ENCODE peak calls at places on chromosomes 7 and 10, in six cellular contexts. Q, N, T, B, U and I are unnamed samples.

GRCh38 chr10:126177414-126178030 is 210.8 kb downstream of the ADAM12 start:
- DNase-seq in Q (no peak), N (no peak), T (no peak), B (no peak), U (no peak), I (no peak)

GRCh38 chr10:5600908-5601307 is 65.5 kb downstream of the ASB13 start:
- DNase-seq in Q (no peak), N (no peak), T (no peak), B (no peak), U (no peak), I (no peak)

GRCh38 chr7:43248961-43249807 is 136.7 kb downstream of the HECW1 start:
- DNase-seq in Q (no peak), N (peak; percentile 36), T (peak; percentile 66), B (no peak), U (no peak), I (peak; percentile 18)

GRCh38 chr10:130363051-130363450 is 226.9 kb downstream of the GLRX3 start:
- DNase-seq in Q (no peak), N (no peak), T (no peak), B (no peak), U (no peak), I (no peak)

GRCh38 chr10:129057856-129058663 is 409.0 kb upstream of the MGMT start:
- DNase-seq in Q (no peak), N (no peak), T (no peak), B (no peak), U (no peak), I (no peak)

GRCh38 chr10:96321822-96322221 is 17.6 kb downstream of the DNTT start:
- DNase-seq in Q (no peak), N (no peak), T (no peak), B (no peak), U (no peak), I (no peak)

GRCh38 chr7:120873367-120873766 is 15.4 kb upstream of the TSPAN12 start:
- DNase-seq in Q (no peak), N (no peak), T (no peak), B (no peak), U (no peak), I (no peak)

GRCh38 chr10:80468002-80468401 is 13.9 kb downstream of the TSPAN14 start:
- DNase-seq in Q (no peak), N (no peak), T (peak; percentile 83), B (no peak), U (no peak), I (no peak)

GRCh38 chr7:143408686-143409551 is at the start of gene EPHA1:
- DNase-seq in Q (peak; percentile 71), N (no peak), T (no peak), B (no peak), U (no peak), I (no peak)

GRCh38 chr10:8416192-8416701 is 361.8 kb downstream of the GATA3 start:
- DNase-seq in Q (peak; percentile 2), N (no peak), T (no peak), B (no peak), U (no peak), I (no peak)

GRCh38 chr10:36634916-36635315 is 490.5 kb upstream of the ANKRD30A start:
- DNase-seq in Q (no peak), N (no peak), T (no peak), B (no peak), U (no peak), I (no peak)

GRCh38 chr7:43756368-43757072 is 2.0 kb upstream of the BLVRA start:
- DNase-seq in Q (no peak), N (peak; percentile 9), T (no peak), B (no peak), U (no peak), I (no peak)

GRCh38 chr10:47412869-47413268 is 28.8 kb upstream of the ZNF488 start:
- DNase-seq in Q (no peak), N (no peak), T (no peak), B (no peak), U (no peak), I (no peak)

GRCh38 chr7:142482899-142483658 is 225.2 kb upstream of the PRSS58 start:
- DNase-seq in Q (no peak), N (peak; percentile 0), T (peak; percentile 79), B (peak; percentile 8), U (no peak), I (no peak)

GRCh38 chr7:229184-229964 is 37.0 kb downstream of the FAM20C start:
- DNase-seq in Q (no peak), N (no peak), T (no peak), B (no peak), U (no peak), I (no peak)

GRCh38 chr7:6049780-6050179 is 18.6 kb downstream of the ANKRD61 start:
- DNase-seq in Q (no peak), N (no peak), T (no peak), B (no peak), U (no peak), I (no peak)

GRCh38 chr7:27619492-27619891 is 43.2 kb downstream of the HIBADH start:
- DNase-seq in Q (no peak), N (no peak), T (no peak), B (no peak), U (no peak), I (no peak)

GRCh38 chr10:4810093-4810492 is 15.9 kb upstream of the AKR1E2 start:
- DNase-seq in Q (no peak), N (no peak), T (no peak), B (no peak), U (no peak), I (no peak)

GRCh38 chr10:91627344-91628102 is 5.3 kb downstream of the PPP1R3C start:
- DNase-seq in Q (no peak), N (no peak), T (no peak), B (no peak), U (no peak), I (no peak)

GRCh38 chr7:156017431-156017830 is 205.2 kb upstream of the SHH start:
- DNase-seq in Q (no peak), N (no peak), T (no peak), B (no peak), U (no peak), I (no peak)

GRCh38 chr7:26143298-26144044 is 8.5 kb upstream of the NFE2L3 start:
- DNase-seq in Q (no peak), N (no peak), T (no peak), B (no peak), U (no peak), I (no peak)

GRCh38 chr7:111112439-111112838 is 21.5 kb downstream of the LRRN3 start:
- DNase-seq in Q (no peak), N (no peak), T (no peak), B (no peak), U (no peak), I (no peak)

GRCh38 chr10:69217119-69217754 is 2.9 kb upstream of the HKDC1 start:
- DNase-seq in Q (no peak), N (no peak), T (no peak), B (no peak), U (no peak), I (no peak)

GRCh38 chr10:30736685-30737232 is 107.2 kb upstream of the LYZL2 start:
- DNase-seq in Q (no peak), N (no peak), T (no peak), B (peak; percentile 17), U (no peak), I (no peak)

GRCh38 chr7:75992083-75992755 is 2.2 kb downstream of the TMEM120A start:
- DNase-seq in Q (no peak), N (no peak), T (peak; percentile 67), B (no peak), U (no peak), I (no peak)